ENCODE peak calls at places on chromosomes 3 and 15, in ten cellular contexts. S is foreskin fibroblast, X is lower lobe of right lung, H is ovary, K is neuronal stem cell, Y is heart left ventricle, N is mesenchymal stem cell, L is GM23338, D is pancreas, C is suprapubic skin. Q is an unnamed sample.

GRCh38 chr15:84949043-84949442 is 32.6 kb upstream of the PDE8A start:
- DNase-seq in Y (no peak), C (no peak), N (no peak), K (no peak), X (no peak), H (no peak), S (peak; percentile 86), D (no peak), L (no peak), Q (no peak)

GRCh38 chr3:17800232-17800631 is 57.8 kb upstream of the TBC1D5 start:
- DNase-seq in D (no peak), K (no peak), N (no peak), Y (no peak), S (peak; percentile 64), L (no peak), X (no peak), H (no peak), C (no peak), Q (no peak)

GRCh38 chr3:16130066-16130465 is 44.4 kb upstream of the GALNT15 start:
- DNase-seq in N (peak; percentile 85), L (no peak), C (no peak), S (peak; percentile 95), H (no peak), Y (no peak), D (no peak), X (no peak), K (no peak), Q (no peak)

GRCh38 chr3:190301591-190301990 is 20.7 kb downstream of the CLDN1 start:
- DNase-seq in N (no peak), D (no peak), H (no peak), Y (no peak), L (no peak), K (no peak), S (no peak), C (no peak), X (no peak), Q (no peak)

GRCh38 chr15:68980786-68981185 is 33.7 kb upstream of the NOX5 start:
- DNase-seq in X (no peak), Y (no peak), C (no peak), S (no peak), L (no peak), N (no peak), H (no peak), D (no peak), K (no peak), Q (no peak)

GRCh38 chr3:130395916-130396315 is 50.4 kb downstream of the COL6A5 start:
- DNase-seq in S (peak; percentile 10), D (no peak), H (no peak), L (peak; percentile 52), N (peak; percentile 86), C (no peak), K (no peak), Y (no peak), X (no peak), Q (no peak)

GRCh38 chr3:38353151-38353550 is 6.6 kb downstream of the XYLB start:
- DNase-seq in K (no peak), C (no peak), Y (no peak), S (peak; percentile 61), D (no peak), X (no peak), H (no peak), N (no peak), L (no peak), Q (no peak)

GRCh38 chr15:46344115-46344749 is 709.4 kb downstream of the SQOR start:
- DNase-seq in S (no peak), C (no peak), Y (no peak), N (no peak), K (no peak), D (no peak), H (no peak), L (peak; percentile 24), X (no peak), Q (no peak)

GRCh38 chr15:82140859-82141258 is 95.0 kb upstream of the MEX3B start:
- DNase-seq in D (no peak), S (no peak), C (no peak), Y (no peak), X (no peak), K (no peak), N (no peak), H (no peak), L (no peak), Q (no peak)

GRCh38 chr3:142279965-142280590 is 54.7 kb upstream of the GK5 start:
- DNase-seq in D (no peak), S (peak; percentile 93), Y (peak; percentile 38), K (peak; percentile 56), X (no peak), L (peak; percentile 86), N (peak; percentile 79), H (peak; percentile 45), C (no peak), Q (peak; percentile 61)

GRCh38 chr3:79405183-79405582 is 362.6 kb downstream of the ROBO1 start:
- DNase-seq in D (no peak), K (no peak), N (no peak), S (no peak), X (no peak), Y (no peak), H (no peak), L (no peak), C (no peak), Q (no peak)

GRCh38 chr3:42666022-42666421 is 12.5 kb downstream of the ZBTB47 start:
- DNase-seq in X (no peak), C (no peak), S (no peak), K (no peak), N (no peak), L (no peak), D (no peak), Y (no peak), H (peak; percentile 34), Q (no peak)

GRCh38 chr3:182971637-182972036 is 8.7 kb downstream of the DCUN1D1 start:
- DNase-seq in Y (no peak), C (no peak), N (peak; percentile 58), S (peak; percentile 21), H (no peak), L (no peak), K (no peak), X (no peak), D (no peak), Q (no peak)

GRCh38 chr3:131303848-131304247 is 77.7 kb upstream of the NUDT16 start:
- DNase-seq in D (no peak), L (no peak), C (no peak), X (no peak), S (peak; percentile 47), H (no peak), N (no peak), K (no peak), Y (no peak), Q (no peak)

GRCh38 chr15:45234562-45235235 is 17.3 kb upstream of the SLC28A2 start:
- DNase-seq in K (no peak), D (no peak), S (no peak), C (no peak), H (no peak), Y (no peak), N (no peak), L (no peak), X (no peak), Q (no peak)

GRCh38 chr3:113354307-113354706 is 87.0 kb downstream of the CFAP44 start:
- DNase-seq in H (no peak), S (peak; percentile 5), Y (no peak), L (no peak), K (no peak), N (no peak), X (no peak), C (no peak), D (no peak), Q (no peak)

GRCh38 chr15:82972990-82973389 is 13.0 kb upstream of the RAMAC start:
- DNase-seq in K (no peak), D (no peak), Y (no peak), L (no peak), H (no peak), C (no peak), S (no peak), N (no peak), X (no peak), Q (no peak)

GRCh38 chr3:14631101-14631497 is 20.5 kb upstream of the CCDC174 start:
- DNase-seq in N (no peak), C (no peak), H (no peak), D (no peak), K (no peak), X (no peak), S (no peak), Y (no peak), L (no peak), Q (no peak)

GRCh38 chr3:46700772-46701171 is 420 bp upstream of the TMIE start:
- DNase-seq in H (peak; percentile 63), N (no peak), L (no peak), D (no peak), X (no peak), Y (peak; percentile 53), S (no peak), C (no peak), K (no peak), Q (no peak)

GRCh38 chr15:70859322-70859908 is 5.5 kb upstream of the LARP6 start:
- DNase-seq in Y (no peak), K (no peak), L (no peak), N (no peak), H (no peak), S (peak; percentile 50), X (no peak), C (no peak), D (no peak), Q (no peak)
- H3K4me3 ChIP-seq in Y (no peak overlapping the region), K (peak overlapping the region; percentile 53), L (no peak overlapping the region), N (no peak overlapping the region), H (no peak overlapping the region), S (no peak overlapping the region), X (no peak overlapping the region), C (no peak overlapping the region), D (no peak overlapping the region), Q (no peak overlapping the region)

GRCh38 chr3:184563941-184564684 is 2.5 kb downstream of the EPHB3 start:
- DNase-seq in D (peak; percentile 58), S (no peak), K (no peak), H (no peak), L (no peak), C (no peak), X (no peak), N (peak; percentile 24), Y (no peak), Q (no peak)
- H3K4me3 ChIP-seq in D (peak overlapping the region; percentile 86), S (peak overlapping the region; percentile 81), K (peak overlapping the region; percentile 31), H (peak overlapping the region; percentile 84), L (peak overlapping the region; percentile 28), C (peak overlapping the region; percentile 78), X (peak overlapping the region; percentile 66), N (no peak overlapping the region), Y (peak overlapping the region; percentile 75), Q (no peak overlapping the region)

GRCh38 chr3:41202075-41202833 is 2.9 kb downstream of the CTNNB1 start:
- DNase-seq in K (no peak), Y (no peak), H (no peak), L (no peak), S (no peak), C (no peak), X (no peak), N (peak; percentile 43), D (no peak), Q (no peak)
- H3K4me3 ChIP-seq in K (no peak overlapping the region), Y (peak overlapping the region; percentile 87), H (peak overlapping the region; percentile 89), L (peak overlapping the region; percentile 92), S (peak overlapping the region; percentile 85), C (peak overlapping the region; percentile 98), X (peak overlapping the region; percentile 67), N (no peak overlapping the region), D (peak overlapping the region; percentile 85), Q (no peak overlapping the region)

DNA sequence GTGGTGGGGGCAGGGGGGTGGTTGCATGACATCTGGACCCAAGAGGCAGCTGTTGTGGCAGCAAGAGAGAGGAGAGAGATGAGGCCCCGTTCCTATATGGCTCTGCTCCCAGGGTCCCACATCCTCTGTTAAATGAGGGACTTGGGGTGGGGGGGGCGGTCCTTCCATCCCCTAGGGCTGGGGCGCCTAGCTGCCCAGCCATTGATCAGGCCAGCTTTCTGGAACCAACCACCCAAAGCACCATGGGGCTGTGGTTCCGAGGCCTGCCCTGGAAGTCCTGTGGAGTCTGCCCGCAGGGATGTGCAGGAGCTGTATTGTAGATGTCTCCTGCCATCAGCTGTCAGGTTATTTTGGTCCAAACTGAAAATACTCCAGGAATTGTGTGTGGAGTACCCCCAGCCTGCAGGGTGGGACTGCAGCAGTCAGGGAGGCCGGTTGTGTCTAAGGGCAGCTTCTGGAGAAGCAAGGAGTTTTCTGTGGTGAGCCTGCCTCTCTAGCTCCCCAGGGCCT is 5.2 kb downstream of the FURIN start:
- DNase-seq in Y (no peak), K (no peak), L (no peak), S (no peak), C (no peak), H (no peak), X (no peak), D (peak; percentile 59), N (peak; percentile 18), Q (no peak)
- H3K4me3 ChIP-seq in Y (peak overlapping the region; percentile 91), K (no peak overlapping the region), L (no peak overlapping the region), S (no peak overlapping the region), C (peak overlapping the region; percentile 81), H (no peak overlapping the region), X (peak overlapping the region; percentile 81), D (peak overlapping the region; percentile 93), N (no peak overlapping the region), Q (no peak overlapping the region)

Q was measured in DND-41.